ENCODE peak calls at places on chromosomes 13 and 19, in four cellular contexts. E, L, K and X are unnamed samples.

GRCh38 chr19:6617374-6617773 is 26.4 kb upstream of the CD70 start:
- DNase-seq in K (no peak), E (no peak), L (no peak), X (no peak)

GRCh38 chr19:2477732-2478191 is 1.8 kb downstream of the GADD45B start:
- DNase-seq in E (peak; percentile 50), K (peak; percentile 27), L (peak; percentile 59), X (peak; percentile 36)

GRCh38 chr13:39148513-39148961 is 110.3 kb downstream of the NHLRC3 start:
- DNase-seq in K (no peak), E (no peak), L (peak; percentile 90), X (no peak)

GRCh38 chr13:51524312-51524711 is 60.0 kb upstream of the WDFY2 start:
- DNase-seq in L (peak; percentile 37), K (no peak), E (no peak), X (peak; percentile 24)

GRCh38 chr13:30792257-30793000 is 57.1 kb downstream of the ALOX5AP start:
- DNase-seq in E (peak; percentile 93), K (no peak), L (peak; percentile 96), X (peak; percentile 82)

GRCh38 chr19:55042688-55043087 is 4.6 kb upstream of the GP6 start:
- DNase-seq in K (no peak), L (no peak), E (no peak), X (no peak)

GRCh38 chr19:51410950-51411748 is 6.3 kb downstream of the SIGLEC10 start:
- DNase-seq in K (no peak), L (no peak), E (no peak), X (no peak)

GRCh38 chr13:26880741-26881140 is 120.2 kb upstream of the GPR12 start:
- DNase-seq in L (peak; percentile 15), K (no peak), E (no peak), X (no peak)

GRCh38 chr19:16233836-16234551 is 36.3 kb downstream of the AP1M1 start:
- DNase-seq in E (no peak), K (no peak), L (peak; percentile 18), X (no peak)

GRCh38 chr19:447064-447426 is 13.8 kb downstream of the SHC2 start:
- DNase-seq in E (no peak), L (no peak), K (no peak), X (no peak)

GRCh38 chr13:23470706-23471610 is 37.5 kb upstream of the SACS start:
- DNase-seq in E (no peak), K (no peak), L (no peak), X (no peak)

GRCh38 chr13:77416666-77417212 is 89.8 kb upstream of the MYCBP2 start:
- DNase-seq in L (no peak), E (no peak), K (no peak), X (no peak)

GRCh38 chr19:17041994-17042393 is 15.4 kb upstream of the CPAMD8 start:
- DNase-seq in K (no peak), L (peak; percentile 63), E (no peak), X (no peak)

DNA sequence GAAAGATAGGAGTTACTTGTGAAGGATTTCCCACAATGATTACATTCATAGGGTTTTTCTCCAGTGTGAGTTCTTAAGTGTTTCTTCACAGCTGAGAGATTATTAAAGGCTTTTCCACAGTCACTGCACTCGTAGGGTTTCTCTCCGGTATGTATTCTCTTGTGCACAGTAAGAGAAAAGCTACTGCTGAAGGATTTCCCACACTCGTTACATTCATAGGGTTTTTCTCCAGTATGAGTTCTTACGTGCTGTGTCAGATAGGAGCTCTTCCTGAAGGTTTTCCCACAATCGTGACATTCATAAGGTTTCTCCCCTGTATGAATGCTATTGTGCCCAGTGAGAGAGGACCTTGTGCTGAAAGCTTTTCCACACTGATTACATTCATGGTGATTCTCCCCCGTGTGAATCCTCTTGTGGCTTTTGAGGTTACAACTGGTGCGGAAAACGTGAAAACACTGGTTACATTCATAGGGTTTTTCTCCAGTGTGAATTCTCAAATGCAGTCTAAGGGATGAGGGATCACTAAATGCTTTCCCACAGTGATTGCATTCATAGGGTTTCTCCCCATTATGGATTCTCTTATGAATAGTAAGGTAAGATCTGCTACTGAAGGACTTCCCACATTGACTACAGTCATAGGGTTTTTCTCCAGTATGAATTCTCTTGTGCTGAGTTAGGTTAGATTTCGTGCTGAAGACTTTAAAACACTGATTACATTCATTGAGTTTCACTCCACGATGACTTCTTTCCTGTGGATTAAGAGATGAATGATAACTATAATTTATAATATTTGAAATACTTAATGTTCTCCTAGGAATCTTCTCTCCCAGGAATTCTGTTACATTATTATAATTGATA is 20.6 kb downstream of the ZNF558 start:
- DNase-seq in K (no peak), L (no peak), E (no peak), X (no peak)
- H3K9me3 ChIP-seq in K (peaks cover 75% of the 10 kb centered on the region), L (peaks cover 3% of the 10 kb centered on the region), E (peaks cover 10% of the 10 kb centered on the region), X (no peaks in the 10 kb centered on the region)

DNA sequence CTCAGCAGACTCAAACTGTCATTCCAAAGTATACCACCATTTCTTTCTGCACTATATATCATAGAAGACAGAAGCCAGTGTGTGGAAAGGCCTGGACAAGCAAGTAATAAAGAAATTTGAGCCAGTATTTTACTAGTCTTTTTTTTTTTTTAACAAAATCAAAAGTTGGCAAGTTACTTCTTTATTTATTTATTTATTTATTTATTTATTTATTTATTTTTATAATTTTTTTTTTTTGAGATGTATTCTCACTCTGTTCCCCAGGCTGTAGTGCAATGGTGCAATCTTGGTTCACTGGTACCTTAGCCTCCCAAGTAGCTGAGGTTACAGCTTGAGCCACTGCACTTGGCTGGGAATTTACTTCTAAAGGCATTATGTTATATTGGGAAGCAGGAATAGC is 25.3 kb downstream of the ZNF493 start:
- DNase-seq in K (no peak), E (no peak), L (no peak), X (no peak)
- H3K9me3 ChIP-seq in K (peaks cover 43% of the 10 kb centered on the region), E (no peaks in the 10 kb centered on the region), L (peaks cover 8% of the 10 kb centered on the region), X (no peaks in the 10 kb centered on the region)

DNA sequence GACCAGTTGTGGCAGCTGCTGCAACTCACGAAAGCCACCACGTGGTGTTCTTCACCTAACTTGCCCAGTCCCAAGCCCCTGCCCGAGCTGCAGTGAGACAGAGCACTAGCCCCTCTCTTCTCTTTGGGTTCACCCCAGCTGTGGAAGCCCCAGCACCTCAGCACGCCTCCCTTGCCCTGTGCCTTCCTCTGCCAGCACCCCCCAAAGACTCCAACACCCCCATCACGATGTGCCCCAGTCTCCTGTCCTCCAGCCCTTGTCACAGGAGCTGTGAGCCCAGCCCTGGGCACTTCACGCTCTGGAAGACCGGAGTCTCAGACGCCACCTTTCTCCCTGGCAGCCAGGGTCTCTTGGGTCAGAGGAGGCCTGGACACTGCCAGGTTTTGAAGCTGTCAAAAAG is 2.2 kb upstream of the ZNF135 start:
- DNase-seq in K (no peak), L (no peak), E (no peak), X (no peak)
- H3K9me3 ChIP-seq in K (peaks cover 6% of the 10 kb centered on the region), L (no peaks in the 10 kb centered on the region), E (no peaks in the 10 kb centered on the region), X (no peaks in the 10 kb centered on the region)

DNA sequence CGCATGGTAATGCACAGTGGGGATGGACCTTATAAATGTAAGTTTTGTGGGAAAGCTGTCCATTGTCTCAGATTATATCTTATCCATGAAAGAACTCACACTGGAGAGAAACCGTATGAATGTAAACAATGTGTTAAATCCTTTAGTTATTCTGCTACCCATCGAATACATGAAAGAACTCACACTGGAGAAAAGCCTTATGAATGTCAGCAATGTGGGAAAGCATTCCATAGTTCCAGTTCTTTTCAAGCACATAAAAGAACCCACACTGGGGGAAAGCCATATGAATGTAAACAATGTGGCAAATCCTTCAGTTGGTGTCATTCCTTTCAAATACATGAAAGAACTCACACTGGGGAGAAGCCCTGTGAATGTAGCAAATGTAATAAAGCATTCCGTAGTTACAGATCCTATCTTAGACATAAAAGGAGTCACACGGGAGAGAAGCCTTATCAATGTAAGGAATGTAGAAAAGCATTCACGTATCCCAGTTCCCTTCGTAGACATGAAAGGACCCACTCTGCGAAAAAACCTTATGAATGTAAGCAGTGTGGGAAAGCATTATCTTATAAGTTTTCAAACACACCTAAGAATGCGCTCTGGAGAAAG is 13.8 kb downstream of the ZNF763 start:
- DNase-seq in L (no peak), E (no peak), K (no peak), X (no peak)
- H3K9me3 ChIP-seq in L (peaks cover 7% of the 10 kb centered on the region), E (no peaks in the 10 kb centered on the region), K (peaks cover 43% of the 10 kb centered on the region), X (peaks cover 4% of the 10 kb centered on the region)

DNA sequence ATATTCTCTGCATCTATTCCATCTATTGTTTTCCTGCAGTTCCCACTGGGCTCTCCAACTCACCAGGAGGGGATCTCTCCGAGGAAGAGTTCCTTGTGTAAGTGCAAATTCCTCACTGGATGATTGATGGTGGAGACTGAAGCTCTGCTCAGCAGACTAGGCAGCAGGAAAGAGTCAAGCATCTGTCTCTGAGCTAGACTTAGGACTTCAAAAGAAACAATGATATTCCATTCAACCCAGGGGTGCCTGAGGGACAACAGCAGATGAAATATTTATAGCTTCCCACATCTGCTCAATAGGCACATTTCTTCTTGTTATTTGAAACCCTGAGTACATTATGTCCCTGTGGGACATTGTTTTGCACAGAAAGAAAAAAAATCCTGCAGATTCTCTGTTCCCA is at the start of the genes OR7A5 and OR7C1:
- DNase-seq in E (no peak), K (no peak), L (peak; percentile 11), X (peak; percentile 64)
- H3K9me3 ChIP-seq in E (no peaks in the 10 kb centered on the region), K (no peaks in the 10 kb centered on the region), L (no peaks in the 10 kb centered on the region), X (no peaks in the 10 kb centered on the region)

DNA sequence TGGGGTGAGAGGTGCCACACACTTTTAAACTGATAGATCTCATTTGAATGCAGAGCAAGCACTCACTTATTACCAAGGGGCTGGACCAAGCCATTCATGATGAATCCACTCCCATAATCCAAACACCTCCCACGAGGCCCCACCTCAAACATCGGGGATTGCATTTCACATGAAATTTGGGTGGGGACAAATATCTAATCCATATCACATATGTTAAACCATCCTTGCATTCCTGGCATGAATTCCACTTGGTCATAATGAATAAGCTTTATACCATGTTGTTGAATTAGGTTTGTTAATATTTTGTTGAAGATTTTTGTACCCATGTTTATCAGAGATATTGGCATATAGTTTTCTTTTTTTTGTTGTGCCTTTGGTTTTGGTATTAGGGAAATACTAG is 1198.7 kb upstream of the ATXN8OS start:
- DNase-seq in K (no peak), E (no peak), L (no peak), X (no peak)
- H3K9me3 ChIP-seq in K (no peaks in the 10 kb centered on the region), E (no peaks in the 10 kb centered on the region), L (no peaks in the 10 kb centered on the region), X (no peaks in the 10 kb centered on the region)

DNA sequence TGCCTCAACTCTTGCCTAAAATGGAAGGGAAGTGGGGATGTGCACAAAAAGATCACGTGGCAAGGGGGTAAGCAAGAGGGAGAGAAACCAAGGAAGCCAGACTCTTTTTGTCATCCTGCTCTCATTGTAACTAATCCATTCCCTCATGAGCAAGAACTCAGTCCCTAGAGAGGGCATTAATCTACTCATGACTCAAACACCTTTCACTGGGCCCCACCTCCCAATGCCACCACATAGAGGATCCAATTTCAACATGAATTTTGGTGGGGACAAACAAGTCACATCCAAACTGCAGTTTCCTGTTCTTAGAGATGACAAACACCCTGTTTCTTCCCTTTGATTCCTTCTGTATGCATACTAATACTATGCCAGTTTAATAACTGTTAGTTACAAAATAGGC is 11.2 kb upstream of the CHST8 start:
- DNase-seq in K (no peak), L (no peak), E (no peak), X (no peak)
- H3K9me3 ChIP-seq in K (no peaks in the 10 kb centered on the region), L (no peaks in the 10 kb centered on the region), E (no peaks in the 10 kb centered on the region), X (no peaks in the 10 kb centered on the region)

DNA sequence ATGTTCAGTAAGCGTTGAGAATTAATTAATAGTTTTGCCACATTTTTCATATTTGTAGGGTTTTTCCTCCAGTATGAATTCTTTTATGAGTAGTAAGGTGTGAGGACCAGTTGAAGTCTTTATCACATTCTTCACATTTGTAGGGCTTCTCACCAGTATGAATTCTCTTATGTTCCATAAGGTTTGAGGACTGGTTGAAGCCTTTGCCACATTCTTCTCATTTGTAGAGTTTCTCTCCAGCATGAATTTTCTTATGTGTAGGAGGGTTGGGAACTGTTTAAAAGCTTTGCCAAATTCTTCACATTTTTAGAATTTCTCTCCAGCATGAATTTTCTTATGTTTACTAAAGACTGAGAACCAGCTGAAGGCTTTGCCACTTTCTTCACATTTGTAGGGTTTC is 40.3 kb downstream of the ZNF208 start:
- DNase-seq in E (no peak), K (no peak), L (no peak), X (no peak)
- H3K9me3 ChIP-seq in E (peaks cover 8% of the 10 kb centered on the region), K (peaks cover 31% of the 10 kb centered on the region), L (peaks cover 3% of the 10 kb centered on the region), X (no peaks in the 10 kb centered on the region)